ENCODE peak calls at places on chromosomes 11 and 22, in seven cellular contexts. One of them, this sample, is unnamed.

GRCh38 chr11:21931436-21932101 is 261.3 kb upstream of the ANO5 start:
- DNase-seq in CD8-positive, alpha-beta T cell: no peak
- DNase-seq in GM23248: no peak
- DNase-seq in psoas muscle: no peak
- DNase-seq in HCT116: no peak
- DNase-seq in brain microvascular endothelial cell: no peak
- DNase-seq in esophagus squamous epithelium: no peak
- DNase-seq in this sample: no peak

GRCh38 chr11:556857-557256 is 3.7 kb downstream of the LMNTD2 start:
- DNase-seq in CD8-positive, alpha-beta T cell: no peak
- DNase-seq in GM23248: no peak
- DNase-seq in psoas muscle: no peak
- DNase-seq in HCT116: no peak
- DNase-seq in brain microvascular endothelial cell: no peak
- DNase-seq in esophagus squamous epithelium: no peak
- DNase-seq in this sample: no peak

GRCh38 chr11:10478066-10478465 is 23.0 kb downstream of the AMPD3 start:
- DNase-seq in CD8-positive, alpha-beta T cell: no peak
- DNase-seq in GM23248: no peak
- DNase-seq in psoas muscle: no peak
- DNase-seq in HCT116: no peak
- DNase-seq in brain microvascular endothelial cell: no peak
- DNase-seq in esophagus squamous epithelium: no peak
- DNase-seq in this sample: no peak

GRCh38 chr22:42702675-42703074 is 18.0 kb downstream of the A4GALT start:
- DNase-seq in CD8-positive, alpha-beta T cell: no peak
- DNase-seq in GM23248: no peak
- DNase-seq in psoas muscle: no peak
- DNase-seq in HCT116: no peak
- DNase-seq in brain microvascular endothelial cell: no peak
- DNase-seq in esophagus squamous epithelium: no peak
- DNase-seq in this sample: no peak

GRCh38 chr22:35386670-35387288 is 5.9 kb downstream of the HMOX1 start:
- DNase-seq in CD8-positive, alpha-beta T cell: no peak
- DNase-seq in GM23248: no peak
- DNase-seq in psoas muscle: no peak
- DNase-seq in HCT116: no peak
- DNase-seq in brain microvascular endothelial cell: no peak
- DNase-seq in esophagus squamous epithelium: no peak
- DNase-seq in this sample: no peak

GRCh38 chr11:126485021-126485781 is 129.7 kb downstream of the ST3GAL4 start:
- DNase-seq in CD8-positive, alpha-beta T cell: no peak
- DNase-seq in GM23248: peak; percentile 78
- DNase-seq in psoas muscle: no peak
- DNase-seq in HCT116: no peak
- DNase-seq in brain microvascular endothelial cell: peak; percentile 2
- DNase-seq in esophagus squamous epithelium: no peak
- DNase-seq in this sample: no peak

GRCh38 chr11:63769044-63769718 is 606 bp upstream of the ZFTA start:
- DNase-seq in CD8-positive, alpha-beta T cell: peak; percentile 48
- DNase-seq in GM23248: peak; percentile 74
- DNase-seq in psoas muscle: peak; percentile 52
- DNase-seq in HCT116: no peak
- DNase-seq in brain microvascular endothelial cell: no peak
- DNase-seq in esophagus squamous epithelium: no peak
- DNase-seq in this sample: no peak

GRCh38 chr22:39183991-39184585 is 31.6 kb upstream of the CBX7 start:
- DNase-seq in CD8-positive, alpha-beta T cell: no peak
- DNase-seq in GM23248: peak; percentile 89
- DNase-seq in psoas muscle: no peak
- DNase-seq in HCT116: peak; percentile 27
- DNase-seq in brain microvascular endothelial cell: peak; percentile 81
- DNase-seq in esophagus squamous epithelium: no peak
- DNase-seq in this sample: no peak

GRCh38 chr11:1938343-1939005 is 8.7 kb upstream of the MRPL23 start:
- DNase-seq in CD8-positive, alpha-beta T cell: no peak
- DNase-seq in GM23248: no peak
- DNase-seq in psoas muscle: peak; percentile 22
- DNase-seq in HCT116: no peak
- DNase-seq in brain microvascular endothelial cell: no peak
- DNase-seq in esophagus squamous epithelium: no peak
- DNase-seq in this sample: no peak

GRCh38 chr11:27839226-27839913 is 139.1 kb upstream of the BDNF start:
- DNase-seq in CD8-positive, alpha-beta T cell: no peak
- DNase-seq in GM23248: peak; percentile 48
- DNase-seq in psoas muscle: no peak
- DNase-seq in HCT116: no peak
- DNase-seq in brain microvascular endothelial cell: peak; percentile 11
- DNase-seq in esophagus squamous epithelium: no peak
- DNase-seq in this sample: no peak

GRCh38 chr11:68855205-68855978 is 13.7 kb upstream of the CPT1A start:
- DNase-seq in CD8-positive, alpha-beta T cell: peak; percentile 41
- DNase-seq in GM23248: peak; percentile 57
- DNase-seq in psoas muscle: peak; percentile 45
- DNase-seq in HCT116: no peak
- DNase-seq in brain microvascular endothelial cell: no peak
- DNase-seq in esophagus squamous epithelium: no peak
- DNase-seq in this sample: no peak

GRCh38 chr11:832529-833113 is at the start of gene CD151:
- DNase-seq in CD8-positive, alpha-beta T cell: peak; percentile 47
- DNase-seq in GM23248: peak; percentile 90
- DNase-seq in psoas muscle: no peak
- DNase-seq in HCT116: no peak
- DNase-seq in brain microvascular endothelial cell: no peak
- DNase-seq in esophagus squamous epithelium: no peak
- DNase-seq in this sample: peak; percentile 35

GRCh38 chr11:45145421-45146071 is 893 bp upstream of the PRDM11 start:
- DNase-seq in CD8-positive, alpha-beta T cell: no peak
- DNase-seq in GM23248: peak; percentile 53
- DNase-seq in psoas muscle: peak; percentile 41
- DNase-seq in HCT116: no peak
- DNase-seq in brain microvascular endothelial cell: peak; percentile 32
- DNase-seq in esophagus squamous epithelium: no peak
- DNase-seq in this sample: peak; percentile 89

GRCh38 chr11:69357458-69358397 is 63.8 kb downstream of the MYEOV start:
- DNase-seq in CD8-positive, alpha-beta T cell: no peak
- DNase-seq in GM23248: no peak
- DNase-seq in psoas muscle: no peak
- DNase-seq in HCT116: no peak
- DNase-seq in brain microvascular endothelial cell: no peak
- DNase-seq in esophagus squamous epithelium: no peak
- DNase-seq in this sample: no peak

GRCh38 chr11:93032580-93032979 is 63.1 kb downstream of the MTNR1B start:
- DNase-seq in CD8-positive, alpha-beta T cell: no peak
- DNase-seq in GM23248: no peak
- DNase-seq in psoas muscle: no peak
- DNase-seq in HCT116: no peak
- DNase-seq in brain microvascular endothelial cell: no peak
- DNase-seq in esophagus squamous epithelium: no peak
- DNase-seq in this sample: no peak

GRCh38 chr22:11066458-11067285 is 4461.3 kb upstream of the OR11H1 start:
- DNase-seq in CD8-positive, alpha-beta T cell: no peak
- DNase-seq in GM23248: no peak
- DNase-seq in psoas muscle: no peak
- DNase-seq in HCT116: no peak
- DNase-seq in brain microvascular endothelial cell: no peak
- DNase-seq in esophagus squamous epithelium: no peak
- DNase-seq in this sample: no peak

GRCh38 chr11:94926271-94926625 is 47.1 kb downstream of the CWC15 start:
- DNase-seq in CD8-positive, alpha-beta T cell: no peak
- DNase-seq in GM23248: peak; percentile 51
- DNase-seq in psoas muscle: no peak
- DNase-seq in HCT116: no peak
- DNase-seq in brain microvascular endothelial cell: no peak
- DNase-seq in esophagus squamous epithelium: no peak
- DNase-seq in this sample: no peak

GRCh38 chr11:73493838-73494598 is 103.9 kb downstream of the FAM168A start:
- DNase-seq in CD8-positive, alpha-beta T cell: no peak
- DNase-seq in GM23248: peak; percentile 92
- DNase-seq in psoas muscle: no peak
- DNase-seq in HCT116: peak; percentile 90
- DNase-seq in brain microvascular endothelial cell: peak; percentile 80
- DNase-seq in esophagus squamous epithelium: no peak
- DNase-seq in this sample: no peak

GRCh38 chr11:20156876-20157613 is 3.2 kb downstream of the DBX1 start:
- DNase-seq in CD8-positive, alpha-beta T cell: peak; percentile 40
- DNase-seq in GM23248: no peak
- DNase-seq in psoas muscle: peak; percentile 13
- DNase-seq in HCT116: no peak
- DNase-seq in brain microvascular endothelial cell: no peak
- DNase-seq in esophagus squamous epithelium: no peak
- DNase-seq in this sample: no peak

GRCh38 chr11:104060820-104061219 is 24.4 kb downstream of the DDI1 start:
- DNase-seq in CD8-positive, alpha-beta T cell: no peak
- DNase-seq in GM23248: no peak
- DNase-seq in psoas muscle: no peak
- DNase-seq in HCT116: no peak
- DNase-seq in brain microvascular endothelial cell: no peak
- DNase-seq in esophagus squamous epithelium: no peak
- DNase-seq in this sample: no peak

GRCh38 chr22:48444320-48445112 is 1383.2 kb downstream of the BRD1 start:
- DNase-seq in CD8-positive, alpha-beta T cell: no peak
- DNase-seq in GM23248: no peak
- DNase-seq in psoas muscle: no peak
- DNase-seq in HCT116: no peak
- DNase-seq in brain microvascular endothelial cell: no peak
- DNase-seq in esophagus squamous epithelium: no peak
- DNase-seq in this sample: no peak

GRCh38 chr22:49462795-49463194 is 364.9 kb downstream of the BRD1 start:
- DNase-seq in CD8-positive, alpha-beta T cell: no peak
- DNase-seq in GM23248: no peak
- DNase-seq in psoas muscle: no peak
- DNase-seq in HCT116: no peak
- DNase-seq in brain microvascular endothelial cell: no peak
- DNase-seq in esophagus squamous epithelium: no peak
- DNase-seq in this sample: no peak

GRCh38 chr11:113778111-113778910 is 1.3 kb upstream of the CLDN25 start:
- DNase-seq in CD8-positive, alpha-beta T cell: no peak
- DNase-seq in GM23248: peak; percentile 83
- DNase-seq in psoas muscle: peak; percentile 21
- DNase-seq in HCT116: no peak
- DNase-seq in brain microvascular endothelial cell: peak; percentile 16
- DNase-seq in esophagus squamous epithelium: no peak
- DNase-seq in this sample: no peak

GRCh38 chr11:1639102-1639620 is 9.6 kb downstream of the KRTAP5-5 start:
- DNase-seq in CD8-positive, alpha-beta T cell: no peak
- DNase-seq in GM23248: no peak
- DNase-seq in psoas muscle: peak; percentile 45
- DNase-seq in HCT116: no peak
- DNase-seq in brain microvascular endothelial cell: no peak
- DNase-seq in esophagus squamous epithelium: no peak
- DNase-seq in this sample: no peak

GRCh38 chr11:134223836-134224709 is at the start of the genes NCAPD3 and VPS26B:
- DNase-seq in CD8-positive, alpha-beta T cell: peak; percentile 95
- DNase-seq in GM23248: peak; percentile 99
- DNase-seq in psoas muscle: peak; percentile 97
- DNase-seq in HCT116: peak; percentile 88
- DNase-seq in brain microvascular endothelial cell: peak; percentile 97
- DNase-seq in esophagus squamous epithelium: peak; percentile 80
- DNase-seq in this sample: peak; percentile 90
- H3K27ac ChIP-seq in CD8-positive, alpha-beta T cell: peak within 1 kb of the TSS; percentile 84
- H3K27ac ChIP-seq in GM23248: peak within 1 kb of the TSS; percentile 87
- H3K27ac ChIP-seq in psoas muscle: peak within 1 kb of the TSS; percentile 97
- H3K27ac ChIP-seq in HCT116: peak within 1 kb of the TSS; percentile 61
- H3K27ac ChIP-seq in brain microvascular endothelial cell: peak within 1 kb of the TSS; percentile 70
- H3K27ac ChIP-seq in esophagus squamous epithelium: peak within 1 kb of the TSS; percentile 95
- H3K27ac ChIP-seq in this sample: peak within 1 kb of the TSS; percentile 99

DNA sequence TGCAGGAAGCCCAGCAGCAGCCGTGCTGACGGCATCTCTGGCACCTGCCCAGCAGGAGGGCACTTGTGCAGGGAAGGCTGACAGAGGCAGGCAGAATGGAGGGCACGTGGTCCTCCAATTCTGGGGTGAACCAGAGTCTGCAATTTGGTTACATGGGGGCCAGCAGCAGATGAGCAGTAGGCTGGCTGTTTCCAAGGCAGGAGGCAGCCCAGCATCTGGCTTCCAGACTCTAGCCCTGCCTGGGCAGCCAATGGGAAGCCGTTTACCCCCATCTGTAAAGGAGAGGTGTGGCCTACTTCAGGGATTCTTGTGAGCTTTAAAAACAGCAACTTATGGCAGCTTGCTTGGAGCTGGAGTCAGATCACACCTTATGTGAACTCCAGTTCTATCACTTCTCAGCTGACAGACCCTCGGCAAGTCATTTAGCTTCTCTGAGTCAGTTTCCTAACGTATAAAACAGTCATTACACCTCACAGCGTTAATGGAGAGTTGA is 27.9 kb upstream of the RASL10A start:
- DNase-seq in CD8-positive, alpha-beta T cell: no peak
- DNase-seq in GM23248: peak; percentile 29
- DNase-seq in psoas muscle: no peak
- DNase-seq in HCT116: no peak
- DNase-seq in brain microvascular endothelial cell: no peak
- DNase-seq in esophagus squamous epithelium: no peak
- DNase-seq in this sample: no peak
- H3K27ac ChIP-seq in CD8-positive, alpha-beta T cell: no peak overlapping the region
- H3K27ac ChIP-seq in GM23248: peak overlapping the region; percentile 46
- H3K27ac ChIP-seq in psoas muscle: peak overlapping the region; percentile 79
- H3K27ac ChIP-seq in HCT116: peak overlapping the region; percentile 32
- H3K27ac ChIP-seq in brain microvascular endothelial cell: peak overlapping the region; percentile 45
- H3K27ac ChIP-seq in esophagus squamous epithelium: no peak overlapping the region
- H3K27ac ChIP-seq in this sample: no peak overlapping the region

DNA sequence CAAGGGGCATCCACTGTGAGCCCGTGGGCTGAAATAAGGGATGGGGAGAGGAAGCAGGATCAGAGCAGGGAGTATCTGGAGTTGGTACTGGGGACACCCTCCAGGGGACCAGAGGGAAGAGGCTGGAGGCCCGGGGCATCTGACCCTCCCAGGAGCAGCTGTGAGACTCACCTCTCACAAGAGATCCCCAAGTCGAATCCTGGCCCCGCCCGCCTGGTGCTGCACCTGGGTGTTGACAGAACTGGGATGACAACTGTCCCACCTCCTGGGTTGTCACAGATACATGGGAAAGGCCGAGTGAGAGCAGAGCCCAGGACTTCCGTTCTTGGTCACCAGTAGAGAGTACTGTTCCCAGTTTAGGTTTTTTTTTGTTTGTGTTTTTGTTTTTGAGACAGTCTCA is 78.9 kb downstream of the CELSR1 start:
- DNase-seq in CD8-positive, alpha-beta T cell: no peak
- DNase-seq in GM23248: no peak
- DNase-seq in psoas muscle: no peak
- DNase-seq in HCT116: no peak
- DNase-seq in brain microvascular endothelial cell: no peak
- DNase-seq in esophagus squamous epithelium: no peak
- DNase-seq in this sample: no peak
- H3K27ac ChIP-seq in CD8-positive, alpha-beta T cell: no peak overlapping the region
- H3K27ac ChIP-seq in GM23248: no peak overlapping the region
- H3K27ac ChIP-seq in psoas muscle: no peak overlapping the region
- H3K27ac ChIP-seq in HCT116: no peak overlapping the region
- H3K27ac ChIP-seq in brain microvascular endothelial cell: no peak overlapping the region
- H3K27ac ChIP-seq in esophagus squamous epithelium: no peak overlapping the region
- H3K27ac ChIP-seq in this sample: no peak overlapping the region

DNA sequence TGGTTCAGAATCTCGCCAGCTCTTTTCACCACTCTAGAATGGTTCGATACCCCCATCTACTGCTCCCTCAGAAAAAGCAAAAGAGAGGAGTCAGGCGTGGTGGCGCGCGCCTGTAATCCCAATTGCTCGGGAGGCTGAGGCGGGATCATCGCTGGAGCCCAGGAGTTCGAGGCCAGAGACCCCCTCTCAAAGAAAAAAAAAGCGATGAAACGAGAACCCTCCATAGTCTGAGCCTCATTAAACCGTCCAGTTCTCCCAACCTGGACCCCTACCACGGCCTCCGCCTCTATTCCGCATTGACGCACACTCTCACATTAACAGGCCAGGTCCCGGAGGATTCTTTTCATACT is 439 bp downstream of the SPA17 start:
- DNase-seq in CD8-positive, alpha-beta T cell: no peak
- DNase-seq in GM23248: no peak
- DNase-seq in psoas muscle: no peak
- DNase-seq in HCT116: no peak
- DNase-seq in brain microvascular endothelial cell: no peak
- DNase-seq in esophagus squamous epithelium: no peak
- DNase-seq in this sample: no peak
- H3K27ac ChIP-seq in CD8-positive, alpha-beta T cell: peak overlapping the region; percentile 77
- H3K27ac ChIP-seq in GM23248: peak overlapping the region; percentile 69
- H3K27ac ChIP-seq in psoas muscle: peak overlapping the region; percentile 75
- H3K27ac ChIP-seq in HCT116: peak overlapping the region; percentile 59
- H3K27ac ChIP-seq in brain microvascular endothelial cell: peak overlapping the region; percentile 79
- H3K27ac ChIP-seq in esophagus squamous epithelium: peak overlapping the region; percentile 90
- H3K27ac ChIP-seq in this sample: peak overlapping the region; percentile 61

This sample was measured in caudate nucleus.